ENCODE peak calls at places on chromosomes 6 and 20, in nine cellular contexts. L, Y, K, E, M, T, P, B and O are unnamed samples. For H3K4me1, the result is how much of the 10 kb centered on the place peaks cover.

GRCh38 chr6:96631248-96631647 is 68.3 kb downstream of the FHL5 start:
- DNase-seq in L (peak), Y (peak), K (peak), E (no peak), M (no peak), T (no peak), P (no peak), B (no peak), O (no peak)

GRCh38 chr20:50668326-50668725 is 23.0 kb downstream of the RIPOR3 start:
- DNase-seq in L (no peak), Y (no peak), K (no peak), E (no peak), M (no peak), T (no peak), P (no peak), B (no peak), O (no peak)

GRCh38 chr20:24696396-24696795 is 227.0 kb downstream of the SYNDIG1 start:
- DNase-seq in L (no peak), Y (no peak), K (peak), E (no peak), M (no peak), T (no peak), P (no peak), B (no peak), O (no peak)

GRCh38 chr6:113221850-113222249 is 635.3 kb upstream of the MARCKS start:
- DNase-seq in L (no peak), Y (no peak), K (no peak), E (no peak), M (no peak), T (no peak), P (no peak), B (no peak), O (peak)

GRCh38 chr6:53811082-53811481 is 16.3 kb downstream of the LRRC1 start:
- DNase-seq in L (peak), Y (peak), K (peak), E (no peak), M (peak), T (peak), P (no peak), B (no peak), O (no peak)

GRCh38 chr6:154302111-154302752 is 54.4 kb downstream of the IPCEF1 start:
- DNase-seq in L (peak), Y (peak), K (peak), E (no peak), M (no peak), T (peak), P (no peak), B (no peak), O (no peak)

GRCh38 chr20:1871807-1872455 is 23.3 kb upstream of the SIRPA start:
- DNase-seq in L (no peak), Y (no peak), K (no peak), E (no peak), M (peak), T (no peak), P (no peak), B (no peak), O (no peak)

GRCh38 chr6:157832250-157832967 is 9.4 kb downstream of the SNX9 start:
- DNase-seq in L (peak), Y (peak), K (no peak), E (no peak), M (no peak), T (no peak), P (no peak), B (no peak), O (no peak)

GRCh38 chr6:33962186-33962585 is 158.4 kb upstream of the MLN start:
- DNase-seq in L (peak), Y (peak), K (no peak), E (no peak), M (no peak), T (no peak), P (no peak), B (no peak), O (peak)

GRCh38 chr6:25010166-25010565 is 74.4 kb upstream of the RIPOR2 start:
- DNase-seq in L (no peak), Y (no peak), K (no peak), E (no peak), M (no peak), T (no peak), P (no peak), B (no peak), O (no peak)

GRCh38 chr20:20931632-20932031 is 174.5 kb downstream of the LINC00237 start:
- DNase-seq in L (no peak), Y (no peak), K (no peak), E (no peak), M (no peak), T (no peak), P (no peak), B (no peak), O (no peak)

GRCh38 chr20:10064611-10065010 is 29.8 kb downstream of the ANKEF1 start:
- DNase-seq in L (peak), Y (no peak), K (no peak), E (no peak), M (no peak), T (no peak), P (no peak), B (no peak), O (no peak)

GRCh38 chr20:59778615-59779200 is 154.7 kb downstream of the SYCP2 start:
- DNase-seq in L (no peak), Y (no peak), K (no peak), E (no peak), M (peak), T (no peak), P (no peak), B (no peak), O (no peak)

GRCh38 chr20:57717797-57718196 is 8.0 kb upstream of the PMEPA1 start:
- DNase-seq in L (peak), Y (peak), K (no peak), E (no peak), M (no peak), T (no peak), P (no peak), B (no peak), O (no peak)

GRCh38 chr6:149897015-149897697 is 757 bp downstream of the RAET1E start:
- DNase-seq in L (peak), Y (peak), K (no peak), E (no peak), M (peak), T (no peak), P (peak), B (peak), O (peak)

GRCh38 chr20:23710771-23711170 is 21.9 kb upstream of the CST4 start:
- DNase-seq in L (no peak), Y (no peak), K (no peak), E (no peak), M (no peak), T (no peak), P (no peak), B (no peak), O (no peak)

GRCh38 chr6:12598919-12599318 is 117.6 kb upstream of the PHACTR1 start:
- DNase-seq in L (no peak), Y (no peak), K (no peak), E (no peak), M (no peak), T (no peak), P (no peak), B (no peak), O (no peak)

GRCh38 chr6:165791306-165791705 is 128.3 kb upstream of the PDE10A start:
- DNase-seq in L (no peak), Y (no peak), K (no peak), E (no peak), M (no peak), T (no peak), P (no peak), B (no peak), O (no peak)

GRCh38 chr6:31336872-31337496 is 20.0 kb downstream of the HLA-B start:
- DNase-seq in L (peak), Y (no peak), K (no peak), E (no peak), M (no peak), T (no peak), P (no peak), B (no peak), O (no peak)

GRCh38 chr6:53986165-53986720 is 125.0 kb upstream of the MLIP start:
- DNase-seq in L (peak), Y (peak), K (peak), E (no peak), M (no peak), T (peak), P (no peak), B (no peak), O (no peak)

GRCh38 chr6:3162565-3163247 is 5.4 kb upstream of the TUBB2A start:
- DNase-seq in L (peak), Y (peak), K (peak), E (no peak), M (peak), T (peak), P (peak), B (peak), O (peak)

GRCh38 chr6:36692220-36692619 is 5.4 kb upstream of the RAB44 start:
- DNase-seq in L (no peak), Y (no peak), K (no peak), E (no peak), M (no peak), T (no peak), P (no peak), B (no peak), O (no peak)

GRCh38 chr6:144710207-144710606 is 425.1 kb downstream of the UTRN start:
- DNase-seq in L (peak), Y (peak), K (no peak), E (peak), M (no peak), T (no peak), P (no peak), B (no peak), O (no peak)

GRCh38 chr6:155782320-155782730 is 326.7 kb upstream of the NOX3 start:
- DNase-seq in L (peak), Y (peak), K (peak), E (peak), M (no peak), T (no peak), P (no peak), B (no peak), O (no peak)

GRCh38 chr6:21188505-21189223 is 404.9 kb upstream of the SOX4 start:
- DNase-seq in L (no peak), Y (no peak), K (no peak), E (peak), M (no peak), T (peak), P (no peak), B (no peak), O (no peak)

GRCh38 chr6:131660195-131660594 is 23.1 kb downstream of the ENPP3 start:
- DNase-seq in L (peak), Y (peak), K (no peak), E (no peak), M (no peak), T (no peak), P (no peak), B (no peak), O (no peak)

GRCh38 chr6:148293181-148293995 is 49.2 kb upstream of the SASH1 start:
- DNase-seq in L (no peak), Y (no peak), K (no peak), E (no peak), M (no peak), T (no peak), P (peak), B (peak), O (no peak)

GRCh38 chr6:28985396-28986164 is 19.5 kb downstream of the ZNF311 start:
- DNase-seq in L (peak), Y (peak), K (peak), E (peak), M (peak), T (no peak), P (peak), B (peak), O (peak)

GRCh38 chr6:138814179-138814834 is 18.4 kb downstream of the ECT2L start:
- DNase-seq in L (no peak), Y (no peak), K (peak), E (no peak), M (no peak), T (no peak), P (no peak), B (no peak), O (no peak)

GRCh38 chr20:38890497-38890818 is 35.8 kb upstream of the FAM83D start:
- DNase-seq in L (no peak), Y (peak), K (no peak), E (no peak), M (no peak), T (no peak), P (no peak), B (no peak), O (no peak)
- H3K4me1 ChIP-seq in L (under half), Y (under half), K (under half), E (under half), M (under half), T (under half), P (under half), B (under half), O (under half)

GRCh38 chr6:99424761-99425646 is at the start of gene PNISR:
- DNase-seq in L (peak), Y (peak), K (peak), E (peak), M (peak), T (peak), P (peak), B (peak), O (peak)
- H3K4me3 ChIP-seq in L (peak), Y (peak), K (peak), E (peak), M (peak), T (peak), P (peak), B (peak), O (peak)

GRCh38 chr20:40054311-40054710 is 634.7 kb downstream of the MAFB start:
- DNase-seq in L (no peak), Y (no peak), K (no peak), E (no peak), M (no peak), T (no peak), P (no peak), B (no peak), O (no peak)

GRCh38 chr20:40050596-40050995 is 638.4 kb downstream of the MAFB start:
- DNase-seq in L (no peak), Y (no peak), K (no peak), E (no peak), M (no peak), T (no peak), P (no peak), B (no peak), O (no peak)

GRCh38 chr20:40056186-40056585 is 632.9 kb downstream of the MAFB start:
- DNase-seq in L (no peak), Y (no peak), K (no peak), E (no peak), M (no peak), T (no peak), P (no peak), B (no peak), O (no peak)
- H3K4me1 ChIP-seq in L (under half), Y (under half), K (under half), E (under half), M (under half), T (under half), P (under half), B (under half), O (under half)

DNA sequence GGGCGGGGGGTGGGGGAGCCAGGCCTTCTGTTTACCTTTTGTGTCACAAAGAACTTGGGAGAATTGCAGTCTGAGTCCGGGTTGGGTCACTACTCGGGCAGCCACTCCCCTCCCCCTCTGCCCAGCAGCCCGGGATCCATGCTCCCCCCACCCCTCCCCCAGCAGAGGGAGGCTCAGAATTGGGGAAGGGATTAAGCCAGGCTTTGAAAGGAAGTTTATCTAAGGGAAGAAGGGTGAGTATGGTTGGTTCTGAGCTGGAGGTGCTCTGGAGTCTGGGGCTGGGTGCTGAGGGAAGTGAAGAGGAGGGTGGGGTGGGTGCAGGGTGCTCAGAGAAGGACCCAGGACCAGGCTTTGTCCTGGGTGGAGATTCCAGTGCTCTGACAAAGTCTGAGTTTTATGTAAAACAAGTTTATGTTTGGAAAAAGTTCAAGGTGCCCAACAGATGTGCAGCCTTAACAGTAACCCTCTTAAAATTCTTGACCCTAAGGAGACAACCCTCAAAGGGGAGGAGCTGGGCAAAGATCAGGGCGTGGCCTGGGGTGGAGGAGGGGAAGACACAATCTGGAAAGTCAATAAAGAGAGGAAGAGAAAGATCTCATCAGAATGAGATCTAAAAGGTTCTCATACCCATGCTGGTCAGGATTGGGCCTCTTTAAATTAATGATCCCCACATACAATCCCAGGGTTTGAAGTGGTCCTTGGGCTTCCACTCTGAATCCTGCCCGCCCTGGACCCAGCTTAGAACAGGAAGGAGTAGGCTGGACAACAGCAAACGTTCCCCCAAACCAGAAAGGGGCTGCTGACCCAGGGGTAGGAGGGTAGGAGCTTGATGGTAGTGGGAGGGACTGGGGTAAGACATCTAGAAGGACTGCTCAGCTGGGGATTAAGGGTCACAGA is 32.8 kb downstream of the FOXP4 start:
- DNase-seq in L (peak), Y (peak), K (no peak), E (no peak), M (peak), T (no peak), P (no peak), B (no peak), O (no peak)
- H3K4me3 ChIP-seq in L (no peak), Y (peak), K (no peak), E (no peak), M (no peak), T (no peak), P (no peak), B (no peak), O (no peak)